ENCODE peak calls at places on chromosomes 1 and 21, in eight cellular contexts. Z is stomach, J is K562, K is sigmoid colon, S is GM12891, H is H1, E is endothelial cell of umbilical vein, W is suprapubic skin. I is an unnamed sample.

GRCh38 chr1:41866285-41866684 is 52.4 kb downstream of the HIVEP3 start:
- DNase-seq in Z (no peak), J (no peak), K (no peak), S (no peak), H (no peak), E (no peak), W (no peak), I (no peak)

GRCh38 chr1:93607814-93608187 is 73.8 kb downstream of the BCAR3 start:
- DNase-seq in Z (no peak), J (no peak), K (no peak), S (peak; percentile 66), H (no peak), E (no peak), W (no peak), I (no peak)

GRCh38 chr1:236156512-236157208 is 14.3 kb downstream of the GPR137B start:
- DNase-seq in Z (no peak), J (no peak), K (no peak), S (peak; percentile 86), H (no peak), E (no peak), W (no peak), I (peak; percentile 63)

GRCh38 chr21:31654340-31654739 is 5.2 kb upstream of the SOD1 start:
- DNase-seq in Z (no peak), J (no peak), K (no peak), S (no peak), H (no peak), E (no peak), W (no peak), I (peak; percentile 75)

GRCh38 chr1:64669098-64669675 is 75.7 kb upstream of the RAVER2 start:
- DNase-seq in Z (no peak), J (no peak), K (no peak), S (no peak), H (no peak), E (no peak), W (no peak), I (no peak)

GRCh38 chr1:58401991-58402390 is 144.5 kb downstream of the OMA1 start:
- DNase-seq in Z (no peak), J (no peak), K (no peak), S (no peak), H (no peak), E (peak; percentile 26), W (no peak), I (no peak)

GRCh38 chr21:46028547-46029200 is 47.1 kb downstream of the COL6A1 start:
- DNase-seq in Z (no peak), J (no peak), K (peak; percentile 70), S (no peak), H (no peak), E (no peak), W (no peak), I (no peak)

GRCh38 chr1:228236744-228237143 is 28.9 kb downstream of the OBSCN start:
- DNase-seq in Z (peak; percentile 49), J (peak; percentile 65), K (no peak), S (no peak), H (no peak), E (peak; percentile 62), W (no peak), I (no peak)

GRCh38 chr1:9125325-9125724 is 3.6 kb downstream of the GPR157 start:
- DNase-seq in Z (no peak), J (no peak), K (no peak), S (no peak), H (no peak), E (no peak), W (no peak), I (no peak)

GRCh38 chr1:31848381-31848897 is 32.6 kb upstream of the SPOCD1 start:
- DNase-seq in Z (no peak), J (no peak), K (peak; percentile 26), S (peak; percentile 51), H (no peak), E (no peak), W (no peak), I (no peak)
- TF ChIP-seq POLR2AphosphoS5 in Z (no peak), J (no peak), K (no peak), S (no peak), H (no peak), E (no peak), W (no peak), I (no peak)

DNA sequence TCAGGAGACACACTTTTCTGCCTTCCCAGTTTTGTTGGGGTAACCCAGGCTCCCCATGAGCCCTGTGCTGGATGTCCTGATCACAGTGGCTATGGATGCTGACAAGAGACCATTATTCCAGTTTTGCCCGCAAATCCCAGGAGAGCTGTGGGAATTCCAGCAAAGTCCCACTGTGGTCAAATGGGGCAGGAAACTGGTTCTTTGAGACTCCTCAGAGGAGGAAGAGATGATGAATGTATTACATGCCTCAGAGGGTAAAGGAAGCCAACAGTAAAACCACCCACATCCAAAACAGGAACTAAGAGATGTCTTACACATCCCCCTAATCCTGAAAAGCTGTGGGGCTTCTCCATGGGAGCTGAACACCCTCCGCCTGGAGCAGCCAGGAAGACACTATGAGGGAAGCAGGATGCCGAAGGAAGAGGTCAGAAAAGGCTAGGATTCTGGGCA is 12.8 kb upstream of the MPZL1 start:
- DNase-seq in Z (no peak), J (no peak), K (no peak), S (no peak), H (no peak), E (no peak), W (no peak), I (no peak)
- TF ChIP-seq POLR2AphosphoS5 in Z (no peak), J (no peak), K (no peak), S (no peak), H (no peak), E (no peak), W (no peak), I (no peak)

GRCh38 chr1:244705268-244706234 is 52.6 kb downstream of the DESI2 start:
- DNase-seq in Z (peak; percentile 66), J (no peak), K (no peak), S (no peak), H (no peak), E (no peak), W (no peak), I (peak; percentile 43)
- TF ChIP-seq POLR2AphosphoS5 in Z (no peak), J (no peak), K (no peak), S (no peak), H (no peak), E (no peak), W (no peak), I (no peak)

GRCh38 chr1:17633654-17634053 is 94.2 kb downstream of the ARHGEF10L start:
- DNase-seq in Z (no peak), J (peak; percentile 23), K (no peak), S (no peak), H (no peak), E (no peak), W (no peak), I (no peak)

GRCh38 chr1:17637055-17637454 is 97.6 kb downstream of the ARHGEF10L start:
- DNase-seq in Z (no peak), J (no peak), K (no peak), S (no peak), H (no peak), E (no peak), W (no peak), I (no peak)

GRCh38 chr1:17635276-17635675 is 95.8 kb downstream of the ARHGEF10L start:
- DNase-seq in Z (no peak), J (no peak), K (no peak), S (no peak), H (no peak), E (no peak), W (no peak), I (no peak)

GRCh38 chr1:17636612-17637011 is 97.1 kb downstream of the ARHGEF10L start:
- DNase-seq in Z (no peak), J (no peak), K (no peak), S (no peak), H (no peak), E (no peak), W (no peak), I (no peak)

DNA sequence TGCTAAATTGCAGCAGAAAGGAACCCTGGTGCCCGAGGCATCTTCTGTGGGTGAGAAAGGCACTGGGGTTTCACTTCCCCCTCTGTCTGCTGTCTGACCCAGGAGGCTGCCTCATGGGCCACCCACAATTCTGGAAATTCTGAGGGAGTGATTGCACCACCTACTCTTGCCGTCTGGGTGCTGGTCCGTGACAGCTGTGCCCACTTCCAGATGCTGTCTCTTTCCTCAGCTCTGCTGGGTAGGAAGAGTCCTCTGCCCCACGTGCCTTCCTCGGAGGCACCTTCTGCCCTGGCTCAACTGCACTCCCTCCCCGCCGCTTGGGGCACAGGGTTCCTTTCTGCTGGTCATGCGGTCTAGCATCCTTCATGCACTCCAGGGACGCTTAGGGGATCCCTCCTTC is 96.3 kb downstream of the ARHGEF10L start:
- DNase-seq in Z (no peak), J (no peak), K (peak; percentile 80), S (no peak), H (no peak), E (no peak), W (no peak), I (peak; percentile 72)
- TF ChIP-seq POLR2AphosphoS5 in Z (peak; percentile 17), J (no peak), K (no peak), S (no peak), H (no peak), E (no peak), W (no peak), I (peak; percentile 14)

DNA sequence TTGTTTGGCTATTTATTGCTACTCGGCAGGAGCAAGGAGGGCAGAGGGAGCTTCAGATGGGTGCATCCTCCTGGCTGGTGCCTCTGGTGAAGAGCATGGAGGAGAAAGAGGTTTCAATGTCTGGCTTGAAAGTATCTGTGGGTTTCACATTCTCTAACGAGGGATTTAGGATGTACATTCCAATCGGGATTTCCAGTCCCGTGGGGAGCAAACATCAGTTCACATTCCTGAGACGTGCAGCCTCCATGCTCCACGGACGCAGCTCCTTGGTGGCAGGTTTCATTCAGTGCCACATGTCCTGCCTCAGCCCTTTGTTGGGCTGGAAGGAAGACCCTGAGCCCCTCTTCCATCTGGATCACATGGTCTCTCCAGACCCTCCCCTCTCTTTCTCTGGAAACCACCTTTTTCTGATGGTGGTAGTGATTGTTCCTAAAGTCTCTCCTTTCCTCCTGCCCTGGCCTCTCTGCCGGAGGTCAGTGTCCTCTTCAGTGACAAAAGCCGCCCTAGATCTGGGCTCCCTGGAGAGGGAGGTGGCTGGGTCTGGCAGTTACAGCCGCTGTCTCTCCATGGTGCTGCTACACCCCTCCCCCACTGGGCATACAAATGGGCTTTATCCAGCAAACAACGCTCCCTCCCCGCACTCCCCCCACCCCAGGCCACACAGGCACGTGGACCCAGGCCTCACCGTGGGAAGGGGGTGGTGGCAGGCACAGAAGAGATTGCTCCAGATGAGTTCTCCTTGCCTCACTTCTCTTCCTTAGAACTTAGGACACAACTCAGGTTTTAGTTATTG is 829 bp upstream of the CA14 start:
- DNase-seq in Z (no peak), J (no peak), K (peak; percentile 59), S (no peak), H (no peak), E (no peak), W (no peak), I (no peak)
- TF ChIP-seq POLR2AphosphoS5 in Z (no peak), J (no peak), K (no peak), S (no peak), H (peak; percentile 92), E (no peak), W (no peak), I (no peak)

DNA sequence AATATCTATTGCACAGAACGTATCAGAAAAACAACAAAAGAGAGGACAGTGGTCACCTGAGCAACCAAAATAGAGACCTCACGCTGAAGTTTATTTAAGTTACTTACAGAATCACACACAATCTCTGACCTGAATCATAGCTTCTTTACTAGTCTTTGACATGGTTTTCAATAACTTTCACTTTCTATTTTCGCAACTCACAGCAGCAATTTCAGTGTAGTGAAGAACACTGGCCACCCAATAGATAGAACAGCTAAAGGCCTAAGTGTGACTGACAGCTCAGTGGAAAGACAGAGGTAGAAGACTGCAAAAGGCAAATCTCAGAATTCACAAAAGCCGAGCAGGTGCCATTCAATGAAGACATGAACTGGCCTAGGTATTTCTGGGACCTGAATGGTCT is 435.6 kb upstream of the CHRM3 start:
- DNase-seq in Z (no peak), J (no peak), K (no peak), S (no peak), H (no peak), E (no peak), W (no peak), I (no peak)
- TF ChIP-seq POLR2AphosphoS5 in Z (no peak), J (no peak), K (no peak), S (no peak), H (no peak), E (no peak), W (no peak), I (no peak)

I was measured in upper lobe of left lung.